ENCODE peak calls at places on chromosomes 3 and 15, in six cellular contexts. B is spleen, M is NCI-H1092 treated with DMSO at 0.1 percent for 48 hours, A is KG1, K is WTC11, V is OCI-LY7. Q is an unnamed sample.

GRCh38 chr3:58173670-58174472 is 36.9 kb downstream of the DNASE1L3 start:
- DNase-seq in B (peak; percentile 83), M (peak; percentile 64), A (no peak), K (peak; percentile 73), V (peak; percentile 58), Q (no peak)

GRCh38 chr3:188720636-188721035 is 451.1 kb upstream of the TPRG1 start:
- DNase-seq in B (no peak), M (no peak), A (no peak), K (no peak), V (no peak), Q (no peak)

GRCh38 chr15:39583586-39584265 is 2.8 kb downstream of the THBS1 start:
- DNase-seq in B (no peak), M (no peak), A (no peak), K (peak; percentile 57), V (no peak), Q (no peak)

GRCh38 chr3:113275876-113276580 is 64.7 kb downstream of the BOC start:
- DNase-seq in B (no peak), M (peak; percentile 85), A (no peak), K (no peak), V (peak; percentile 38), Q (no peak)

GRCh38 chr15:25504307-25504706 is 65.5 kb upstream of the UBE3A start:
- DNase-seq in B (no peak), M (no peak), A (no peak), K (no peak), V (no peak), Q (no peak)

GRCh38 chr3:65732060-65732933 is 306.4 kb downstream of the MAGI1 start:
- DNase-seq in B (no peak), M (peak; percentile 55), A (peak; percentile 1), K (no peak), V (peak; percentile 49), Q (no peak)

GRCh38 chr3:177377166-177377565 is 179.9 kb upstream of the TBL1XR1 start:
- DNase-seq in B (no peak), M (no peak), A (no peak), K (no peak), V (no peak), Q (peak; percentile 75)

GRCh38 chr3:110533089-110533488 is 538.5 kb upstream of the NECTIN3 start:
- DNase-seq in B (no peak), M (no peak), A (no peak), K (no peak), V (no peak), Q (no peak)

GRCh38 chr3:156702367-156702766 is 28.0 kb downstream of the TIPARP start:
- DNase-seq in B (no peak), M (no peak), A (no peak), K (no peak), V (no peak), Q (no peak)

GRCh38 chr15:47331796-47332480 is 385.4 kb upstream of the SEMA6D start:
- DNase-seq in B (no peak), M (peak; percentile 31), A (no peak), K (no peak), V (no peak), Q (no peak)

Q was measured in RWPE2.